ENCODE peak calls at places on chromosomes 7 and 10, in six cellular contexts. P, A, R, X, M and J are unnamed samples.

GRCh38 chr7:77759294-77759889 is 38.8 kb downstream of the TMEM60 start:
- DNase-seq in P (no peak), A (peak), R (peak), X (peak), M (peak), J (peak)

GRCh38 chr7:150961510-150962284 is 16.4 kb downstream of the KCNH2 start:
- DNase-seq in P (peak), A (no peak), R (no peak), X (no peak), M (no peak), J (no peak)

GRCh38 chr7:108448777-108449576 is 7.3 kb downstream of the NRCAM start:
- DNase-seq in P (no peak), A (no peak), R (no peak), X (no peak), M (peak), J (no peak)

GRCh38 chr7:111045469-111045868 is 45.5 kb upstream of the LRRN3 start:
- DNase-seq in P (no peak), A (peak), R (no peak), X (no peak), M (no peak), J (no peak)

GRCh38 chr7:240887-241421 is 48.6 kb downstream of the FAM20C start:
- DNase-seq in P (no peak), A (peak), R (no peak), X (no peak), M (no peak), J (no peak)

GRCh38 chr10:73814896-73815718 is 3.7 kb upstream of the NDST2 start:
- DNase-seq in P (no peak), A (peak), R (peak), X (no peak), M (no peak), J (no peak)

GRCh38 chr7:101563198-101563901 is 65.7 kb downstream of the MYL10 start:
- DNase-seq in P (no peak), A (peak), R (no peak), X (no peak), M (no peak), J (no peak)

GRCh38 chr10:112843623-112844022 is 106.4 kb upstream of the TCF7L2 start:
- DNase-seq in P (no peak), A (no peak), R (no peak), X (no peak), M (no peak), J (no peak)

GRCh38 chr7:21256310-21256877 is 171.5 kb upstream of the SP4 start:
- DNase-seq in P (no peak), A (no peak), R (no peak), X (no peak), M (no peak), J (no peak)

GRCh38 chr7:1140481-1141104 is 19.4 kb downstream of the ZFAND2A start:
- DNase-seq in P (no peak), A (no peak), R (no peak), X (no peak), M (no peak), J (no peak)

GRCh38 chr10:79298403-79299244 is 48.6 kb upstream of the PPIF start:
- DNase-seq in P (peak), A (no peak), R (peak), X (no peak), M (no peak), J (no peak)

GRCh38 chr7:105678811-105679495 is 97.7 kb upstream of the EFCAB10 start:
- DNase-seq in P (peak), A (no peak), R (peak), X (no peak), M (peak), J (peak)

GRCh38 chr7:98221611-98222532 is 10.6 kb downstream of the BHLHA15 start:
- DNase-seq in P (peak), A (no peak), R (no peak), X (no peak), M (no peak), J (no peak)

GRCh38 chr10:123133511-123133910 is 2.3 kb upstream of the HMX3 start:
- DNase-seq in P (no peak), A (no peak), R (no peak), X (no peak), M (no peak), J (no peak)

GRCh38 chr7:50793115-50793946 is 10.6 kb upstream of the GRB10 start:
- DNase-seq in P (peak), A (peak), R (peak), X (peak), M (no peak), J (no peak)

GRCh38 chr7:50317221-50317678 is 12.7 kb downstream of the IKZF1 start:
- DNase-seq in P (no peak), A (no peak), R (no peak), X (no peak), M (no peak), J (no peak)

GRCh38 chr10:5135581-5135980 is 41.4 kb downstream of the AKR1C3 start:
- DNase-seq in P (no peak), A (no peak), R (no peak), X (no peak), M (no peak), J (no peak)

GRCh38 chr10:130160775-130161174 is 24.6 kb downstream of the GLRX3 start:
- DNase-seq in P (no peak), A (no peak), R (no peak), X (no peak), M (no peak), J (no peak)

GRCh38 chr10:78846770-78847169 is 222.0 kb upstream of the ZMIZ1 start:
- DNase-seq in P (peak), A (no peak), R (no peak), X (no peak), M (peak), J (peak)